ENCODE peak calls at places on chromosomes 11 and 22, in ten cellular contexts. V, F, H, N, T, X, W, K, C and U are unnamed samples.

GRCh38 chr11:107590460-107591097 is 368 bp upstream of the ELMOD1 start:
- DNase-seq in C (no peak), T (no peak), F (peak; percentile 67), V (no peak), X (no peak), N (no peak), W (no peak), K (no peak), H (no peak), U (no peak)

GRCh38 chr22:33038131-33038772 is 19.9 kb downstream of the SYN3 start:
- DNase-seq in H (no peak), T (no peak), N (no peak), W (no peak), V (no peak), F (peak; percentile 52), X (no peak), C (no peak), K (peak; percentile 54), U (no peak)

GRCh38 chr11:70155386-70155785 is 47.7 kb upstream of the FADD start:
- DNase-seq in H (peak; percentile 27), K (no peak), V (no peak), C (no peak), W (no peak), X (no peak), F (no peak), N (no peak), T (no peak), U (no peak)

GRCh38 chr11:59559886-59560285 is 48.5 kb downstream of the OR4D9 start:
- DNase-seq in X (no peak), H (peak; percentile 56), C (no peak), K (no peak), W (no peak), N (no peak), F (no peak), T (no peak), V (no peak), U (no peak)

GRCh38 chr11:38182126-38182907 is 1584.3 kb upstream of the RAG2 start:
- DNase-seq in F (no peak), N (no peak), K (peak; percentile 2), W (no peak), T (no peak), X (no peak), H (no peak), C (no peak), V (no peak), U (no peak)

GRCh38 chr11:72744474-72744873 is 7.7 kb downstream of the ARAP1 start:
- DNase-seq in N (no peak), H (peak; percentile 64), V (no peak), C (peak; percentile 34), T (no peak), F (no peak), W (no peak), K (no peak), X (no peak), U (no peak)

GRCh38 chr11:46234261-46234660 is 43.2 kb upstream of the CREB3L1 start:
- DNase-seq in W (peak; percentile 48), V (no peak), K (no peak), T (no peak), X (no peak), H (no peak), F (no peak), C (no peak), N (no peak), U (peak; percentile 55)

GRCh38 chr11:88193278-88193677 is 18.0 kb upstream of the RAB38 start:
- DNase-seq in W (no peak), X (no peak), T (no peak), V (no peak), K (no peak), N (no peak), F (no peak), C (no peak), H (no peak), U (no peak)

DNA sequence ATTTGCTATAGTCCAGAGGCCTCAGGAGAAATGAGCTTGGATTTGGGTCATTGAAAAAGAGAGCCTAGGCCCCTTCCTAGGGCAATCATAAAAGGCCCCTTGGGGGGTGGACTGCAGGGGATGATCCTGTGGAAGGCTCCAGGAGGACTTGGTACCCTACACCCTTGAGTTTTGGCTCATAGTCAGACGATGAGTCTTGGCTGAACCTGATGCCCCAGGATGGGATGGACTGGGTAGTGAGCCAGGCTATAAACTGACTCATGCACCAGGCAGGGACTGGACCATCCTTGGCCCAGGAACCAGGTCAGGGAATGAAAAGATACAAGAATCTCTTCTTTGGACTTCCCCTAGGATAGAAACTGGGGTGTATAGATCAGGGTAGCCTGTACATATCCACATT is 54.2 kb downstream of the NAV2 start:
- DNase-seq in V (no peak), W (no peak), F (no peak), K (no peak), N (no peak), H (peak; percentile 29), C (no peak), X (no peak), T (no peak), U (no peak)
- H3K4me1 ChIP-seq in V (peaks cover 12% of the 10 kb centered on the region), W (peaks cover 17% of the 10 kb centered on the region), F (peaks cover 5% of the 10 kb centered on the region), K (peaks cover 11% of the 10 kb centered on the region), N (peaks cover 19% of the 10 kb centered on the region), H (peaks cover 9% of the 10 kb centered on the region), C (no peaks in the 10 kb centered on the region), X (no peaks in the 10 kb centered on the region), T (no peaks in the 10 kb centered on the region), U (no peaks in the 10 kb centered on the region)

DNA sequence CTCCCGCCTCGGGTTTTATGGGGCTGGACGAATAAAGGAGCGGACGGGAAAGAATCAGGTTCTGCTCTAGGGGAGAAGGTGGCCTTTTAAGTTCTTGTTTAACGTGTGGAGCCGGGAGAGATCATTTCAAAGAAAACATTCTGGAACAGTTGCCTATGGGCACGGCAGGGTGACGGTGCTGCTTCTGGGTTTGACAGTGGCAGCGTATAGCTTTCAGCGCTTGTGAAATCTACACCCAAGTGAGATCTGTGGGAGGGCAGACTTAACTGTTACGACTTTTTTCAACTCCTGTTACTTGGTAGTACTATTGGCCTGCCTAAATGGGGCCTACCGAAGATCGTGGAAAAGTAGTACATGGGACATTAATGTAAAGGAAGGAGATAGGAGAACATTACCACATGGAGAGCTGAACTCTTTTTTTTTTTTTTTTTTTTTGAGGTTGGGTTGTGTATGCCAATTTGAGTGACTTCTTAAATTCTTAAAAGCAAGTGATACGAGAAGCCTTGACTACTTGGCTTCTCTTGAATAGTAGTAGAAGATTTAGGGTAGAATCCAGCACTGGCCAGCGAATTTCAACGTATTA is 745 bp downstream of the USP47 start:
- DNase-seq in H (peak; percentile 70), W (no peak), F (no peak), V (peak; percentile 58), C (no peak), N (peak; percentile 49), X (peak; percentile 75), T (peak; percentile 34), K (peak; percentile 82), U (peak; percentile 69)
- H3K4me1 ChIP-seq in H (no peaks in the 10 kb centered on the region), W (peaks cover 7% of the 10 kb centered on the region), F (peaks cover 3% of the 10 kb centered on the region), V (peaks cover 43% of the 10 kb centered on the region), C (peaks cover 14% of the 10 kb centered on the region), N (peaks cover 20% of the 10 kb centered on the region), X (peaks cover 37% of the 10 kb centered on the region), T (peaks cover 44% of the 10 kb centered on the region), K (peaks cover 41% of the 10 kb centered on the region), U (peaks cover 48% of the 10 kb centered on the region)

GRCh38 chr22:42932197-42932519 is 75.1 kb upstream of the ARFGAP3 start:
- DNase-seq in N (no peak), C (no peak), F (peak; percentile 21), W (no peak), K (no peak), X (no peak), V (no peak), T (no peak), H (peak; percentile 36), U (no peak)

GRCh38 chr22:42932857-42933782 is 76.0 kb upstream of the ARFGAP3 start:
- DNase-seq in N (peak; percentile 52), X (no peak), K (no peak), W (no peak), T (no peak), C (no peak), F (peak; percentile 34), V (no peak), H (peak; percentile 64), U (no peak)

GRCh38 chr22:42934338-42934737 is 77.3 kb upstream of the ARFGAP3 start:
- DNase-seq in H (no peak), W (no peak), C (no peak), X (no peak), T (no peak), N (no peak), V (no peak), K (no peak), F (peak; percentile 43), U (no peak)

GRCh38 chr22:42931421-42932196 is 74.5 kb upstream of the ARFGAP3 start:
- DNase-seq in X (no peak), K (no peak), V (no peak), F (no peak), W (no peak), T (no peak), N (no peak), H (peak; percentile 31), C (no peak), U (no peak)

DNA sequence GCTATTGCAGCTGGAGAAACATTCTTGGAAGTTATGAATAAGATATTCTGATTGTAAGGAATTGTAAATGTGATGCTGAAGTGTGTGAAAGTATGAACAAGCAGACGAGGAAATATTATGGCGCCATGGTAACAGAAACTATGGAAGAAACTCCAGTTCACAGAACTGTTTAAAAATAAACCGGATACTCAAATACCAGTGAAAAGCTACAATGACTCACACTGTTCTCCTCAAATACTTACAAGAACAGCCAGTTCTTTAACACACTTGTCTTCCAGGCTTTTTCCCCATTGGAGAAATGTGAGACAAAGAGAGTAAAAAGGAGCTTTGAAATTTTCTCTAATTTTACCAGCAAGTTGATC is 76.7 kb upstream of the ARFGAP3 start:
- DNase-seq in F (no peak), H (no peak), X (no peak), T (no peak), W (no peak), N (no peak), K (peak; percentile 82), C (no peak), V (peak; percentile 45), U (no peak)
- H3K4me1 ChIP-seq in F (peaks cover 5% of the 10 kb centered on the region), H (peaks cover 59% of the 10 kb centered on the region), X (no peaks in the 10 kb centered on the region), T (peaks cover 18% of the 10 kb centered on the region), W (peaks cover 3% of the 10 kb centered on the region), N (peaks cover 86% of the 10 kb centered on the region), K (peaks cover 54% of the 10 kb centered on the region), C (peaks cover 38% of the 10 kb centered on the region), V (peaks cover 100% of the 10 kb centered on the region), U (peaks cover 100% of the 10 kb centered on the region)

GRCh38 chr22:49812838-49813237 is 14.8 kb downstream of the BRD1 start:
- DNase-seq in C (peak; percentile 32), N (peak; percentile 29), X (no peak), W (no peak), H (peak; percentile 55), V (peak; percentile 39), K (no peak), T (no peak), F (no peak), U (no peak)

GRCh38 chr22:49814164-49814686 is 13.4 kb downstream of the BRD1 start:
- DNase-seq in X (no peak), K (no peak), F (no peak), W (no peak), H (no peak), T (no peak), N (peak; percentile 22), C (no peak), V (peak; percentile 52), U (no peak)

GRCh38 chr22:49814856-49815255 is 12.8 kb downstream of the BRD1 start:
- DNase-seq in C (no peak), X (no peak), W (no peak), T (no peak), H (no peak), K (no peak), F (no peak), V (no peak), N (peak; percentile 4), U (no peak)

GRCh38 chr22:49817359-49817758 is 10.3 kb downstream of the BRD1 start:
- DNase-seq in F (no peak), C (no peak), V (no peak), K (no peak), N (no peak), H (no peak), W (no peak), X (no peak), T (no peak), U (no peak)

DNA sequence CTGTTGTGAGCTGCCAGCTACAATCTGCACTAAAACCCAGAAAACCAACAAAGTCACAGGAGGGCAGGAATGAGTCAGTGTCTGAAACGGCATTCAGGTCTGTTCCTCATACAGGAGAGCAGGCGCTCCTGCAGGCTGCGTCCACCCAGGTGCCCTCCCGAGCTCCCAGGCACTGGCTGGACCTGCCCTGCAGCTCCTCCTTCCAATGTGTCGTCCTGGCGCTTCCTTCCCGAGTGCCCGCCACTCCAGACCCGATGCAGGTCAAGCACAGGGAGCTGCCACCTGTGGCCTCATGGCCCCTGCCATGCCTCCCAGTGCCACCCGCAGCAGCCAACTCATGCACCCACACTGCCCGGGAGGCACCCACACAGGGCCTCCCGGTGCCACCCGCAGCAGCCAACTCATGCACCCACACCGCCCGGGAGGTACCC is 12.0 kb downstream of the BRD1 start:
- DNase-seq in X (no peak), N (no peak), V (peak; percentile 46), H (no peak), T (no peak), K (no peak), W (no peak), C (peak; percentile 84), F (no peak), U (no peak)
- H3K4me1 ChIP-seq in X (no peaks in the 10 kb centered on the region), N (no peaks in the 10 kb centered on the region), V (peaks cover 59% of the 10 kb centered on the region), H (no peaks in the 10 kb centered on the region), T (peaks cover 47% of the 10 kb centered on the region), K (no peaks in the 10 kb centered on the region), W (no peaks in the 10 kb centered on the region), C (peaks cover 6% of the 10 kb centered on the region), F (no peaks in the 10 kb centered on the region), U (peaks cover 34% of the 10 kb centered on the region)